ENCODE peak calls at places on chromosome 21, in six cellular contexts. T, O, K, N, E and G are unnamed samples.

GRCh38 chr21:42567181-42567560 is 53.5 kb downstream of the SLC37A1 start:
- DNase-seq in T (no peak), O (no peak), K (no peak), N (no peak), E (no peak), G (no peak)

GRCh38 chr21:26958792-26959191 is 8.1 kb downstream of the ADAMTS5 start:
- DNase-seq in T (no peak), O (no peak), K (no peak), N (no peak), E (no peak), G (no peak)

GRCh38 chr21:14977814-14978213 is 87.0 kb downstream of the NRIP1 start:
- DNase-seq in T (no peak), O (no peak), K (no peak), N (no peak), E (no peak), G (no peak)

GRCh38 chr21:33197546-33197945 is 32.2 kb upstream of the IFNAR2 start:
- DNase-seq in T (peak; percentile 34), O (no peak), K (peak; percentile 25), N (no peak), E (no peak), G (no peak)

GRCh38 chr21:38467369-38467768 is 30.9 kb downstream of the ERG start:
- DNase-seq in T (no peak), O (no peak), K (no peak), N (no peak), E (no peak), G (no peak)

GRCh38 chr21:42220138-42220701 is 1.3 kb downstream of the ABCG1 start:
- DNase-seq in T (peak; percentile 83), O (peak; percentile 70), K (peak; percentile 46), N (peak; percentile 26), E (peak; percentile 63), G (no peak)

GRCh38 chr21:43855955-43856354 is 9.1 kb upstream of the AGPAT3 start:
- DNase-seq in T (no peak), O (no peak), K (no peak), N (no peak), E (no peak), G (no peak)

GRCh38 chr21:14620152-14620551 is 74.0 kb upstream of the SAMSN1 start:
- DNase-seq in T (no peak), O (no peak), K (no peak), N (no peak), E (no peak), G (no peak)

GRCh38 chr21:15063081-15063820 is 1.5 kb downstream of the NRIP1 start:
- DNase-seq in T (no peak), O (no peak), K (no peak), N (no peak), E (no peak), G (no peak)

GRCh38 chr21:25939396-25939761 is 204.6 kb downstream of the GABPA start:
- DNase-seq in T (no peak), O (no peak), K (no peak), N (no peak), E (no peak), G (no peak)

GRCh38 chr21:44742418-44743153 is 31.2 kb upstream of the TSPEAR start:
- DNase-seq in T (no peak), O (peak; percentile 33), K (no peak), N (no peak), E (no peak), G (peak; percentile 15)

GRCh38 chr21:44441581-44442265 is 13.6 kb upstream of the LRRC3 start:
- DNase-seq in T (no peak), O (no peak), K (no peak), N (no peak), E (no peak), G (no peak)

GRCh38 chr21:33419538-33420123 is 16.4 kb downstream of the IFNGR2 start:
- DNase-seq in T (no peak), O (peak; percentile 62), K (no peak), N (peak; percentile 85), E (no peak), G (peak; percentile 30)

GRCh38 chr21:42997053-42997452 is 22.7 kb downstream of the PKNOX1 start:
- DNase-seq in T (no peak), O (no peak), K (peak; percentile 60), N (peak; percentile 95), E (no peak), G (peak; percentile 92)

GRCh38 chr21:34192646-34193285 is 119.4 kb downstream of the MRPS6 start:
- DNase-seq in T (no peak), O (no peak), K (no peak), N (no peak), E (peak; percentile 39), G (no peak)

GRCh38 chr21:43956019-43956666 is 56.0 kb upstream of the TRAPPC10 start:
- DNase-seq in T (no peak), O (no peak), K (no peak), N (no peak), E (no peak), G (no peak)

GRCh38 chr21:37257967-37258877 is 8.9 kb downstream of the VPS26C start:
- DNase-seq in T (peak; percentile 93), O (peak; percentile 84), K (peak; percentile 58), N (peak; percentile 47), E (peak; percentile 86), G (peak; percentile 56)

GRCh38 chr21:26224351-26224750 is 53.8 kb upstream of the APP start:
- DNase-seq in T (no peak), O (no peak), K (no peak), N (no peak), E (no peak), G (no peak)

GRCh38 chr21:39756285-39756684 is 11.3 kb downstream of the IGSF5 start:
- DNase-seq in T (no peak), O (no peak), K (no peak), N (no peak), E (no peak), G (no peak)

GRCh38 chr21:44354775-44355771 is 1.7 kb downstream of the TRPM2 start:
- DNase-seq in T (no peak), O (no peak), K (no peak), N (no peak), E (no peak), G (no peak)

GRCh38 chr21:26806734-26807372 is 38.4 kb downstream of the ADAMTS1 start:
- DNase-seq in T (no peak), O (no peak), K (no peak), N (no peak), E (no peak), G (peak; percentile 40)

GRCh38 chr21:39134288-39134810 is 48.9 kb downstream of the PSMG1 start:
- DNase-seq in T (no peak), O (no peak), K (no peak), N (no peak), E (no peak), G (no peak)

GRCh38 chr21:23127973-23128372 is 2129.8 kb downstream of the NCAM2 start:
- DNase-seq in T (peak; percentile 66), O (no peak), K (no peak), N (no peak), E (no peak), G (no peak)

GRCh38 chr21:15272171-15272570 is 207.4 kb upstream of the NRIP1 start:
- DNase-seq in T (no peak), O (no peak), K (no peak), N (no peak), E (no peak), G (no peak)

GRCh38 chr21:42315296-42315891 is at the start of gene TFF3:
- DNase-seq in T (no peak), O (peak; percentile 6), K (no peak), N (no peak), E (no peak), G (no peak)

GRCh38 chr21:26795866-26796329 is 49.3 kb downstream of the ADAMTS1 start:
- DNase-seq in T (no peak), O (peak; percentile 55), K (peak; percentile 37), N (peak; percentile 86), E (no peak), G (peak; percentile 93)

GRCh38 chr21:31731112-31731801 is 661 bp downstream of the SCAF4 start:
- DNase-seq in T (peak; percentile 62), O (no peak), K (peak; percentile 40), N (no peak), E (peak; percentile 59), G (no peak)
- TF ChIP-seq CTCF in T (peak; percentile 37), O (no peak), K (peak; percentile 17), N (no peak), E (peak; percentile 24), G (peak; percentile 54)

DNA sequence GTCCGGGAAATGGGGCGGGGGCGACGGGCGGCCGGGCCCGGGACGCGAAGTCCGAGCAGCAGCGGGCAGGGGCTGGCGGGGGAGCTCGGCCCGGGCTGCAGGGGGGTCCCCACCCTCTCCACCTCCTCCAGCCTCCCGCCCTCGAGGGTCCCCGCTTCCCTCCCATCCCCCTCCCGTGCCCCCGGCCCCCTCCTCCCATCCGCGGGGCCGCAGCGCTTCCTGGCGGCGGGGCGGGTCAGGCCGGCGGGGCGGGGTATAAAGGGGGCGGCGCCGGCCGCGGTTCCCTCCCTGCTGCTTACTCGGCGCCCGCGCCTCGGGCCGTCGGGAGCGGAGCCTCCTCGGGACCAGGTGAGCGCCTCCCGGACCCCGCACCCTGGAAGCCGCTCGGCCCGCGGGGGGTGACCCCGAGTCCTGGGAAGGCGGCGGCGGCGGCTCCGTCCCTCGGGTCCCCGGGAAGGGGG is at the start of gene COL6A2:
- DNase-seq in T (peak; percentile 85), O (peak; percentile 10), K (peak; percentile 75), N (peak; percentile 83), E (peak; percentile 31), G (no peak)
- TF ChIP-seq CTCF in T (peak; percentile 41), O (no peak), K (peak; percentile 60), N (peak; percentile 11), E (no peak), G (peak; percentile 71)

DNA sequence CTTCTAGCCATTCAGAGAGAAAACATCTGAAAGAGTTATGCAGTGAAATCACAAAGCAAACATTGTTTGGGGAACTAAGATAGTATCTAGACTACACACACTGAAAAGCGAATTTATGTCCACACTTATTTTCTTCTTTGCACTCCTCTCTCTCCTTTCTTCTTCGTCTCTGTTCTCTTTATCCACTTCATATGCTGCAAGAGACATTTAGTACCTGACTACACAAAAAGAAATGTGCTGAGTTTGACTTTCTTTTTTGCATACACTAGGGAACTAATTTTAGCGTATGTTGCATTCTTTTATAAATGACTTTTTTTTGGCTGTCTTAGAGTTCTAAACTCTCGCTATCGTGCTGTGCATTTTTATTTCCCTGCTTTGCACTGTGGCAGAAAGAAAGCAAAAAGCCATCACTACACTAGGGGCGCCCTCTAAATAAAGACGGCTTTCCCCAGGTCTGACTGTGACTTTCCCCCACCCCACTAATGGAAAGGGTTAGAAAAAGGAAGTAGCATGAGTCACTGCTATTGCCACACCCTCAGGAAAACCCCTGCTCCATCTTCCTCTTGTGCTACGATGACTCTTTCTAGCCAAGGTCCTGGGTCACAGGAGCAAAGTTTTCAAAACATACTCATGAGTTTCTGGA is 65.7 kb downstream of the MAP3K7CL start:
- DNase-seq in T (peak; percentile 33), O (peak; percentile 89), K (no peak), N (peak; percentile 94), E (peak; percentile 82), G (peak; percentile 79)
- TF ChIP-seq CTCF in T (peak; percentile 26), O (peak; percentile 28), K (peak; percentile 35), N (peak; percentile 33), E (peak; percentile 50), G (peak; percentile 64)

GRCh38 chr21:16855164-16855667 is 657.6 kb upstream of the CXADR start:
- DNase-seq in T (no peak), O (no peak), K (no peak), N (no peak), E (no peak), G (no peak)

DNA sequence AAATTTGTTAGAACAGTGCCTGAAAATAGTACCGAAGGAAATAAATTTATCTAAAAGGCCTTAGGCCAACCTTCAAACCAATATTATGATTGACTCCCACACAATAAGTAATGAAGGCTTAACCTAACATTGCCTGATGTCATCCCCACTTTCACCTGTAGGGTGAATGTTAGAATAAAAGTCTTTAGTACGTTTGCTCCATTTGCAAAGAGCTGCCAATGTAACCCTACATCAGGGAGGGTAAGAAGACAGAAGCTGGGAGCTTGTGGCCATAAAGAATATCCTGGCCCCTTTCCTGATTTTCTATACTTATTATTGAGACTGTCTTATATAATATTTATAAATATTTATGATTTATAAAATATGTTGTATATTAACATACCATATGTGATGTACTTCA is 661.8 kb upstream of the CXADR start:
- DNase-seq in T (peak; percentile 34), O (no peak), K (no peak), N (no peak), E (no peak), G (no peak)
- TF ChIP-seq CTCF in T (no peak), O (no peak), K (no peak), N (no peak), E (no peak), G (peak; percentile 47)